ENCODE peak calls at places on chromosomes 11 and 22, in eight cellular contexts. I is fibroblast of pulmonary artery, X is psoas muscle, B is pancreas, M is NB4, H is fibroblast of the aortic adventitia, V is esophagus squamous epithelium, G is heart right ventricle. Q is an unnamed sample.

GRCh38 chr11:76588455-76589325 is 81.9 kb downstream of the LRRC32 start:
- DNase-seq in I (peak; percentile 76), X (peak; percentile 78), B (peak; percentile 41), M (peak; percentile 28), H (peak; percentile 35), V (no peak), G (peak; percentile 77), Q (peak; percentile 12)

GRCh38 chr22:21695432-21696085 is 29.7 kb downstream of the PPIL2 start:
- DNase-seq in I (no peak), X (no peak), B (no peak), M (no peak), H (no peak), V (no peak), G (no peak), Q (no peak)

GRCh38 chr11:128201006-128201405 is 386.4 kb downstream of the ETS1 start:
- DNase-seq in I (no peak), X (no peak), B (no peak), M (no peak), H (no peak), V (no peak), G (no peak), Q (no peak)

GRCh38 chr11:15101072-15101701 is 13.5 kb upstream of the INSC start:
- DNase-seq in I (peak; percentile 81), X (peak; percentile 68), B (peak; percentile 76), M (peak; percentile 53), H (peak; percentile 81), V (no peak), G (peak; percentile 50), Q (peak; percentile 75)

GRCh38 chr22:32557424-32557823 is 82.8 kb downstream of the FBXO7 start:
- DNase-seq in I (no peak), X (no peak), B (no peak), M (no peak), H (no peak), V (no peak), G (no peak), Q (peak; percentile 43)

GRCh38 chr22:36334081-36334831 is 53.5 kb downstream of the MYH9 start:
- DNase-seq in I (no peak), X (no peak), B (no peak), M (peak; percentile 68), H (no peak), V (no peak), G (peak; percentile 52), Q (peak; percentile 69)

GRCh38 chr22:29139965-29140782 is 65.5 kb upstream of the EMID1 start:
- DNase-seq in I (peak; percentile 91), X (no peak), B (no peak), M (no peak), H (peak; percentile 89), V (no peak), G (no peak), Q (no peak)

GRCh38 chr11:133999355-133999754 is 42.6 kb upstream of the IGSF9B start:
- DNase-seq in I (no peak), X (no peak), B (no peak), M (peak; percentile 12), H (no peak), V (no peak), G (no peak), Q (no peak)

GRCh38 chr11:89495951-89496350 is 4.8 kb upstream of the NOX4 start:
- DNase-seq in I (peak; percentile 88), X (peak; percentile 57), B (no peak), M (no peak), H (peak; percentile 84), V (no peak), G (no peak), Q (peak; percentile 74)

GRCh38 chr11:30328676-30329075 is 5.8 kb downstream of the ARL14EP start:
- DNase-seq in I (peak; percentile 18), X (no peak), B (no peak), M (no peak), H (peak; percentile 17), V (no peak), G (no peak), Q (no peak)

GRCh38 chr11:126833020-126833419 is 167.6 kb downstream of the KIRREL3 start:
- DNase-seq in I (no peak), X (no peak), B (no peak), M (no peak), H (no peak), V (no peak), G (no peak), Q (no peak)

GRCh38 chr11:130581631-130582030 is 133.2 kb downstream of the ADAMTS15 start:
- DNase-seq in I (peak; percentile 42), X (no peak), B (no peak), M (no peak), H (peak; percentile 62), V (no peak), G (no peak), Q (no peak)

GRCh38 chr22:19122752-19123492 is 710 bp upstream of the DGCR2 start:
- DNase-seq in I (no peak), X (no peak), B (no peak), M (no peak), H (peak; percentile 9), V (no peak), G (no peak), Q (no peak)

GRCh38 chr11:118621071-118621815 is 13.8 kb downstream of the PHLDB1 start:
- DNase-seq in I (peak; percentile 90), X (peak; percentile 91), B (no peak), M (peak; percentile 61), H (peak; percentile 81), V (no peak), G (peak; percentile 91), Q (peak; percentile 84)

GRCh38 chr22:19178065-19178658 is 374 bp downstream of the SLC25A1 start:
- DNase-seq in I (no peak), X (peak; percentile 72), B (peak; percentile 89), M (peak; percentile 66), H (peak; percentile 21), V (no peak), G (peak; percentile 52), Q (peak; percentile 50)

GRCh38 chr11:120471131-120471530 is 40.4 kb upstream of the GRIK4 start:
- DNase-seq in I (peak; percentile 61), X (no peak), B (no peak), M (no peak), H (peak; percentile 65), V (no peak), G (no peak), Q (peak; percentile 3)

GRCh38 chr22:26674211-26675190 is 17.1 kb downstream of the MIAT start:
- DNase-seq in I (no peak), X (no peak), B (no peak), M (no peak), H (no peak), V (no peak), G (no peak), Q (peak; percentile 38)
- TF ChIP-seq CTCF in I (no peak), X (no peak), B (no peak), M (no peak), H (no peak), V (no peak), G (no peak), Q (no peak)

GRCh38 chr11:24142062-24142461 is 354.8 kb upstream of the LUZP2 start:
- DNase-seq in I (no peak), X (no peak), B (no peak), M (no peak), H (no peak), V (no peak), G (no peak), Q (no peak)
- H3K4me3 ChIP-seq in I (no peak overlapping the region), X (no peak overlapping the region), B (no peak overlapping the region), M (no peak overlapping the region), H (no peak overlapping the region), V (no peak overlapping the region), G (no peak overlapping the region), Q (no peak overlapping the region)

DNA sequence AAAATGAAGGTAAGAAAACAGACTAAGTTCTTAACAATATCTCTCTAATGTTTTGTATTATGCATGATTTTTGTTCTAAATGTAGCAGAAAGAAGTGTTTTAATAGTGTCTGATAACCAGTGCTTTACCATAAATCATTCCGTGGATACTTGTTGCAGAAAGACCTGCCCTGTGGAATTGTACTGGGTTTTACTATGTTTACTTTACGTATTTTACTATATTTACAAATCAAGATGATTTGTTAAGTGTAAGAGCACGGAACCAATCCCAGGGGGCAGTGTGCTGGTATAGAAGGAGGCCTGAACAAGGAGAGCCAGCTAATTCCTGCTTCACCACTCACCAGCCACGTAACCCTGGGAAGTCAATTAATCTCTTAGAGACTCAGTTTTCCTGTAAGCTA is 1.4 kb downstream of the HTR3B start:
- DNase-seq in I (peak; percentile 31), X (no peak), B (no peak), M (peak; percentile 35), H (peak; percentile 22), V (no peak), G (no peak), Q (peak; percentile 63)
- TF ChIP-seq CTCF in I (peak; percentile 19), X (no peak), B (no peak), M (no peak), H (no peak), V (no peak), G (no peak), Q (peak; percentile 36)

DNA sequence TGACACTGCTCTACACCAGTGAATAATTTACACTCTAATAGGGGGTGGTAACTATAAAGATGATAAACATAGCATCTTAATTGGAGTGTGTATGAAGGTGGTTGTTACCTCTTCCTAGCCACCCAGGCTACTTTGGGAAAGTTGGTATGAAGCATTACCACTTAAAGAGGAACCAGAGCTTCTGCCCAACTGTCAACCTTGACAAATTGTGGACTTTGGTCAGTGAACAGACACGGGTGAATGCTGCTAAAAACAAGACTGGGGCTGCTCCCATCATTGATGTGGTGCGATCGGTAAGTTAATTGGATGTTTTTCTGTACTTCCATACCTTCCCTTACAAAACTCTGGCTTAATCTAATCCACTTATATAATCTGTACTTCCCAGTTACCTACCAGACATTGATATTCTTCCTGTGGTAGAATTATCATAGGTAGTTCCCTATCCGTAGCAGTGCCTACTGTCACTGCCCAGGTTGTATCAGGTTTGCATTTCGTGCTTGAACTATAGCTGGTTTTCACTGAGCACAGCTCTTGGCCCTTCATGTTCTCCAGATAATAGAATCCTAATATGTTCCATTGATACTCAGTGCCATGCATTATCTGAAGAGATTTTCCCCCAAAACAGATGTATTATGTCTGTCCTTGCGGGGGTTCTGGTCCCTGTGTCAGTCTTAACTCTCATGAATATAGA is 2.2 kb downstream of the RPL27A start:
- DNase-seq in I (no peak), X (no peak), B (no peak), M (peak; percentile 23), H (no peak), V (no peak), G (no peak), Q (no peak)
- H3K4me3 ChIP-seq in I (peak overlapping the region; percentile 95), X (peak overlapping the region; percentile 96), B (no peak overlapping the region), M (peak overlapping the region; percentile 98), H (peak overlapping the region; percentile 99), V (peak overlapping the region; percentile 74), G (no peak overlapping the region), Q (peak overlapping the region; percentile 70)

GRCh38 chr11:88318017-88318416 is 19.5 kb downstream of the CTSC start:
- DNase-seq in I (no peak), X (no peak), B (no peak), M (no peak), H (peak; percentile 50), V (no peak), G (no peak), Q (peak; percentile 73)
- TF ChIP-seq CTCF in I (no peak), X (no peak), B (no peak), M (no peak), H (no peak), V (no peak), G (no peak), Q (no peak)